ENCODE peak calls at places on chromosomes 1 and 21, in four cellular contexts. J, Q, H and O are unnamed samples.

GRCh38 chr21:35428489-35428888 is 379.4 kb upstream of the RUNX1 start:
- DNase-seq in J (no peak), Q (no peak), H (no peak), O (no peak)

GRCh38 chr1:22340066-22340465 is 111.6 kb upstream of the ZBTB40 start:
- DNase-seq in J (no peak), Q (no peak), H (no peak), O (no peak)

GRCh38 chr1:225981714-225982113 is 17.4 kb downstream of the SDE2 start:
- DNase-seq in J (no peak), Q (no peak), H (no peak), O (no peak)

GRCh38 chr1:231416896-231417295 is 5.2 kb downstream of the EGLN1 start:
- DNase-seq in J (no peak), Q (no peak), H (no peak), O (no peak)

GRCh38 chr1:179930867-179931266 is 23.7 kb upstream of the CEP350 start:
- DNase-seq in J (no peak), Q (no peak), H (no peak), O (no peak)

GRCh38 chr1:110390096-110390495 is 730 bp downstream of the SLC16A4 start:
- DNase-seq in J (no peak), Q (peak; percentile 49), H (no peak), O (peak; percentile 20)

GRCh38 chr21:36587388-36587787 is 107.5 kb upstream of the CLDN14 start:
- DNase-seq in J (no peak), Q (no peak), H (no peak), O (no peak)

GRCh38 chr1:113677250-113678158 is 81.8 kb downstream of the PHTF1 start:
- DNase-seq in J (no peak), Q (peak; percentile 84), H (peak; percentile 74), O (peak; percentile 44)

GRCh38 chr1:57450981-57451380 is 27.1 kb upstream of the DAB1 start:
- DNase-seq in J (peak; percentile 34), Q (no peak), H (no peak), O (no peak)

GRCh38 chr1:61079898-61080336 is 2.4 kb upstream of the NFIA start:
- DNase-seq in J (peak; percentile 56), Q (peak; percentile 81), H (peak; percentile 72), O (no peak)

GRCh38 chr1:58397187-58397820 is 149.2 kb downstream of the OMA1 start:
- DNase-seq in J (no peak), Q (no peak), H (no peak), O (no peak)

GRCh38 chr1:25167269-25168192 is 64.8 kb downstream of the SYF2 start:
- DNase-seq in J (no peak), Q (no peak), H (no peak), O (no peak)

GRCh38 chr1:80363689-80364475 is 1357.4 kb upstream of the ADGRL4 start:
- DNase-seq in J (no peak), Q (no peak), H (no peak), O (no peak)

GRCh38 chr1:224510880-224511645 is 76.5 kb upstream of the WDR26 start:
- DNase-seq in J (no peak), Q (peak; percentile 45), H (no peak), O (no peak)

GRCh38 chr1:26434161-26434752 is 2.1 kb downstream of the DHDDS start:
- DNase-seq in J (no peak), Q (no peak), H (no peak), O (no peak)

GRCh38 chr1:145874646-145875045 is 11.0 kb downstream of the ANKRD35 start:
- DNase-seq in J (no peak), Q (no peak), H (no peak), O (no peak)

GRCh38 chr1:145868232-145868631 is 9.4 kb upstream of the PIAS3 start:
- DNase-seq in J (no peak), Q (no peak), H (no peak), O (no peak)

GRCh38 chr1:145872421-145872891 is 13.2 kb downstream of the ANKRD35 start:
- DNase-seq in J (no peak), Q (no peak), H (no peak), O (no peak)

GRCh38 chr1:145871994-145872411 is 13.1 kb upstream of the PIAS3 start:
- DNase-seq in J (no peak), Q (no peak), H (no peak), O (no peak)
- TF ChIP-seq JUND in J (no peak), Q (no peak), H (no peak), O (no peak)

DNA sequence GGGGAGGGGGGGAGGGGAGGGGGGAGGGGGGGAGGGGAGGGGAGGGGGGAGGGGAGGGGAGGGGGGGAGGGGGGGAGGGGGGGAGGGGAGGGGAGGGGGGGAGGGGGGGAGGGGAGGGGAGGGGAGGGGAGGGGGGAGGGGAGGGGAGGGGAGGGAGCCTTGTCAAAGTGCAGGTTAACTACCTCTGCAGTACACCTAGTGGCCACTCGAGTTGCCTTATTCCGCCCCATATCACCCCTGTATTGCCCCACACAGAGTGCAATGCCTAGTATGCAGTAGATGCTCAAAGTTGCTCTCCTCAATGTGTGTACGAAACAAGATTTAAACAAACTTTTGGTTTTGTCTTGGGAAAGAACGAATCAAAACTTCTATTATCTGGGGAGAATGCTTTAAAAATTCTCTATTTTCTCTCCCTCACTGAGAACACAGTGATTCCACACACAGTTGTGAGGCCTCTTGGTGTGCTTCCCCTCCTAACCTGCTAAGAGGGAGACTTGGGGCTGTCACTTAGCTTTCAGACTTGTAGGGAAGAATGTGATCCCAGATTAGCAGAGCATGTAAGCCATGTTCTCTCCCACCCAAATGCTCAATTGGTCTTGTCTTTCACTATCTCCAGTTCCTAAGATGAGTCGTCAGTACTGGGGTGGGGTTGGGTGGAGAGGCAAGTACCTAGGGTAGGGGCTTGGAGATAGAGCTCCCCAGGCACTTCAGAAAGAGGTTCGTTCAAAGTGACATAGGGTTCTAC is 79.7 kb upstream of the MAP10 start:
- DNase-seq in J (no peak), Q (no peak), H (no peak), O (no peak)
- TF ChIP-seq JUND in J (no peak), Q (no peak), H (no peak), O (no peak)

GRCh38 chr1:174939771-174940545 is 59.8 kb upstream of the CACYBP start:
- DNase-seq in J (no peak), Q (no peak), H (no peak), O (no peak)
- TF ChIP-seq JUND in J (no peak), Q (no peak), H (no peak), O (no peak)

GRCh38 chr1:14571810-14572767 is 26.4 kb upstream of the KAZN start:
- DNase-seq in J (no peak), Q (peak; percentile 62), H (peak; percentile 44), O (no peak)
- TF ChIP-seq JUND in J (no peak), Q (no peak), H (no peak), O (no peak)

DNA sequence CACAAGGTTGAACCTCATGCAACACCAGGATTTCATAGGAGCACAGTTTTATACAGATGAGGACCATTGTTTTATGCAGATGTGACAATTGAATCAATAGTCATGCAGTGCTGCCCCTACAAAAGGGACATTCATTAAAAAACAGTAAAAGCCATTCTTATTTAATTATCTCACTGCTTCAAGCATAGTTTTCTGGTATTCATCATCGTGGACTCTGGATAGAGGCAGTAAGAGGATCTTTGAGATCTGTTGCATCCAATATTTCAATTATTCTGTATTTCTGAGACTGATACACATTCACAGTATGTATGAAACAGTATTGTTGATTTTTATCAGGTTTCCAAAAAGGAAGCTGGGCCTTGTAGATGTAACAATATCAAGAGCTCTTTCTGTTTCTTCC is 237.6 kb downstream of the RYR2 start:
- DNase-seq in J (no peak), Q (no peak), H (peak; percentile 15), O (no peak)
- TF ChIP-seq JUND in J (no peak), Q (no peak), H (no peak), O (no peak)

GRCh38 chr1:11473635-11474034 is 5.3 kb upstream of the DISP3 start:
- DNase-seq in J (no peak), Q (peak; percentile 75), H (no peak), O (peak; percentile 64)
- TF ChIP-seq JUND in J (no peak), Q (no peak), H (no peak), O (no peak)

GRCh38 chr1:235108185-235108593 is 20.4 kb downstream of the TOMM20 start:
- DNase-seq in J (no peak), Q (no peak), H (no peak), O (no peak)

GRCh38 chr1:235112297-235113182 is 16.1 kb downstream of the TOMM20 start:
- DNase-seq in J (no peak), Q (no peak), H (no peak), O (no peak)

GRCh38 chr1:235108876-235109275 is 19.8 kb downstream of the TOMM20 start:
- DNase-seq in J (no peak), Q (no peak), H (no peak), O (no peak)

GRCh38 chr1:235113183-235113917 is 15.3 kb downstream of the TOMM20 start:
- DNase-seq in J (no peak), Q (peak; percentile 50), H (peak; percentile 50), O (no peak)

DNA sequence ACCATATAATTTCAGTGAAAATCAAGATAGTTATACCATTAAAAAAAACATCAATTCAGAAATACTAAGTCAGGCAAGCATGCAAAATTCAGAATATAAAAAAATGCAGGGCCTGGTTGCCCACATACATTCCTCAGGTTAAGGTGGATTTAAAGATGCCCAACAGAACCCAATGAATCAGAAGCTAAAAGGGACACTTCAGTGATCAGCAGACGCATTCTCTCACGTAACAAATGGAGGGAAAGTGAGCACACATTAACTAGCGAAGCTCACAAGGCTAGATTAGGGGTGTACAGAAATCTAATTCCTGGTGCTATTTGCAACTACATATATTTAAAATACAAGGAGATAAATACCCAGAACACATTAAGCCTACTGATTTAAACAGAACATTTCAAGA is 17.5 kb downstream of the TOMM20 start:
- DNase-seq in J (no peak), Q (no peak), H (no peak), O (no peak)
- TF ChIP-seq JUND in J (no peak), Q (no peak), H (no peak), O (no peak)

DNA sequence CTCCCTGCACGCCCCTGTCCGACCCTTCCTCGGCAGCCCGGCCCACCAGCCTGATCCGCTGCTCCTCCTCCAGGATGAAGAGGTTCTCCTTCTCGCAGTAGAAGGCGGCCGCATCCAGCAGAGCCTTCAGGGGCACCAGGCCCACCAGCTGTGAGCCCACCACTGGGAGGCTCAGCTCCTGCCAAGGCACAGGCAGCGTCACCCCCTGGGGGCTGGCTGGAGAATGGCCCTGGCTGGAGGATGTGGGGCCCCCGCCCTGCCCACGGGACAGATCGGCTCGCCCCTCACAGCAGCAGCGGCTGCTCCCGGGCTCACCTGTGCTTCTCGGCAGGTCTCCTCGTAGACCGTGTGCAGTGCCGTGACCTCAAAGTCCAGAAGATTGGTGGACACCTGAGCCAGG is 5.3 kb downstream of the FTCD start:
- DNase-seq in J (no peak), Q (no peak), H (no peak), O (no peak)
- TF ChIP-seq JUND in J (no peak), Q (no peak), H (no peak), O (no peak)

GRCh38 chr1:245957446-245957845 is 549.6 kb downstream of the SMYD3 start:
- DNase-seq in J (no peak), Q (no peak), H (no peak), O (no peak)

GRCh38 chr1:245952383-245952989 is 554.6 kb downstream of the SMYD3 start:
- DNase-seq in J (no peak), Q (no peak), H (no peak), O (no peak)

GRCh38 chr1:245948786-245949185 is 558.3 kb downstream of the SMYD3 start:
- DNase-seq in J (no peak), Q (no peak), H (no peak), O (no peak)

GRCh38 chr1:245956225-245956624 is 550.9 kb downstream of the SMYD3 start:
- DNase-seq in J (no peak), Q (no peak), H (no peak), O (no peak)

GRCh38 chr1:245953876-245954660 is 553.0 kb downstream of the SMYD3 start:
- DNase-seq in J (no peak), Q (no peak), H (no peak), O (peak; percentile 19)
- TF ChIP-seq JUND in J (no peak), Q (no peak), H (no peak), O (no peak)

GRCh38 chr1:192604979-192605620 is 29.5 kb downstream of the RGS1 start:
- DNase-seq in J (no peak), Q (no peak), H (no peak), O (no peak)
- TF ChIP-seq JUND in J (no peak), Q (no peak), H (no peak), O (no peak)